ENCODE peak calls at places on chromosomes 12 and 14, in seven cellular contexts. O is neuronal stem cell, T is endodermal cell, F is astrocyte, R is heart right ventricle, K is SJSA1, Y is heart left ventricle. G is an unnamed sample.
A peak's percentile ranks its signal among the peaks of the same experiment; 100 is the strongest.

GRCh38 chr12:132294121-132295034 is 35.0 kb downstream of the GALNT9 start:
- DNase-seq in O (no peak), T (no peak), F (no peak), R (no peak), K (no peak), Y (peak; percentile 35), G (no peak)

GRCh38 chr14:35789651-35790050 is 19.4 kb downstream of the RALGAPA1 start:
- DNase-seq in O (no peak), T (no peak), F (peak; percentile 81), R (no peak), K (no peak), Y (no peak), G (no peak)

GRCh38 chr14:75428230-75429104 is 645 bp downstream of the JDP2 start:
- DNase-seq in O (no peak), T (peak; percentile 65), F (no peak), R (peak; percentile 45), K (no peak), Y (peak; percentile 80), G (peak; percentile 76)

GRCh38 chr12:30188602-30189326 is 405.0 kb upstream of the TMTC1 start:
- DNase-seq in O (no peak), T (no peak), F (no peak), R (peak; percentile 40), K (no peak), Y (no peak), G (no peak)

GRCh38 chr14:57287745-57288144 is 19.0 kb downstream of the AP5M1 start:
- DNase-seq in O (no peak), T (no peak), F (no peak), R (no peak), K (no peak), Y (no peak), G (no peak)

GRCh38 chr12:114480309-114481199 is 74.6 kb upstream of the TBX5 start:
- DNase-seq in O (no peak), T (peak; percentile 71), F (no peak), R (no peak), K (no peak), Y (no peak), G (no peak)

GRCh38 chr14:96231731-96232130 is 24.3 kb upstream of the BDKRB1 start:
- DNase-seq in O (no peak), T (no peak), F (no peak), R (no peak), K (peak; percentile 72), Y (no peak), G (no peak)

GRCh38 chr12:123398918-123399617 is 15.1 kb downstream of the KMT5A start:
- DNase-seq in O (no peak), T (no peak), F (no peak), R (no peak), K (no peak), Y (peak; percentile 70), G (no peak)

GRCh38 chr12:33180921-33181320 is 258.7 kb downstream of the SYT10 start:
- DNase-seq in O (no peak), T (no peak), F (peak; percentile 2), R (no peak), K (no peak), Y (no peak), G (no peak)

GRCh38 chr14:86055512-86055911 is 525.6 kb downstream of the FLRT2 start:
- DNase-seq in O (no peak), T (no peak), F (no peak), R (no peak), K (no peak), Y (no peak), G (no peak)

GRCh38 chr12:65977384-65977783 is 153.1 kb downstream of the HMGA2 start:
- DNase-seq in O (no peak), T (no peak), F (no peak), R (no peak), K (no peak), Y (no peak), G (no peak)

GRCh38 chr12:52543985-52544888 is 8.7 kb downstream of the KRT71 start:
- DNase-seq in O (no peak), T (peak; percentile 74), F (no peak), R (peak; percentile 11), K (no peak), Y (no peak), G (peak; percentile 68)

GRCh38 chr12:1565172-1565571 is 29.2 kb downstream of the FBXL14 start:
- DNase-seq in O (no peak), T (no peak), F (no peak), R (no peak), K (no peak), Y (no peak), G (no peak)

GRCh38 chr12:1560704-1561103 is 33.7 kb downstream of the FBXL14 start:
- DNase-seq in O (no peak), T (no peak), F (no peak), R (no peak), K (no peak), Y (no peak), G (no peak)

GRCh38 chr12:1553987-1554982 is 40.1 kb downstream of the FBXL14 start:
- DNase-seq in O (no peak), T (no peak), F (no peak), R (no peak), K (no peak), Y (no peak), G (no peak)

GRCh38 chr12:1562813-1563412 is 31.5 kb downstream of the FBXL14 start:
- DNase-seq in O (no peak), T (no peak), F (peak; percentile 33), R (no peak), K (no peak), Y (no peak), G (no peak)

DNA sequence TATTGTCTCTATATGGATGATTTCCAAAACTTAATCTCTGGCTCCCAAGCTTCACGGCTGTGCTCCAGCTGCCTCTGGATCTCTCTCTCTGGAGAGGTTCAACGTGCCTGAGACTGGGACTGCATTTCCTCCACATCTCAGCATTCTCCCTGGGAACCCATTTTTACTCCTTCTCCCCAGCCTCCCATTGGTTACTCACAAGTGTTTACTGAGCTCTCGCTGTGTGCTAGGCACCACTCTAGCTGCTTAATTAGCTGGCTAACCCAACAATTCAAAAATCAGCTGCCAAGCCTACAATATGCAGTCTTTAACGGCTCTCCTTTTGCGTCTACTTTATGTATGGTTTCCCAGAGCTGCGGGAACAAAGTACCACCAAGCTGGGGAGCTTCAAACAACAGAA is 34.7 kb downstream of the FBXL14 start:
- DNase-seq in O (no peak), T (peak; percentile 53), F (no peak), R (no peak), K (no peak), Y (no peak), G (no peak)
- H3K4me3 ChIP-seq in O (no peak overlapping the region), T (no peak overlapping the region), F (no peak overlapping the region), R (no peak overlapping the region), K (no peak overlapping the region), Y (no peak overlapping the region), G (no peak overlapping the region)

GRCh38 chr14:100864206-100864605 is 38.3 kb downstream of the MEG3 start:
- DNase-seq in O (no peak), T (no peak), F (no peak), R (no peak), K (no peak), Y (peak; percentile 20), G (no peak)
- H3K27ac ChIP-seq in O (no peak overlapping the region), T (no peak overlapping the region), F (no peak overlapping the region), R (no peak overlapping the region), K (no peak overlapping the region), Y (no peak overlapping the region), G (no peak overlapping the region)

DNA sequence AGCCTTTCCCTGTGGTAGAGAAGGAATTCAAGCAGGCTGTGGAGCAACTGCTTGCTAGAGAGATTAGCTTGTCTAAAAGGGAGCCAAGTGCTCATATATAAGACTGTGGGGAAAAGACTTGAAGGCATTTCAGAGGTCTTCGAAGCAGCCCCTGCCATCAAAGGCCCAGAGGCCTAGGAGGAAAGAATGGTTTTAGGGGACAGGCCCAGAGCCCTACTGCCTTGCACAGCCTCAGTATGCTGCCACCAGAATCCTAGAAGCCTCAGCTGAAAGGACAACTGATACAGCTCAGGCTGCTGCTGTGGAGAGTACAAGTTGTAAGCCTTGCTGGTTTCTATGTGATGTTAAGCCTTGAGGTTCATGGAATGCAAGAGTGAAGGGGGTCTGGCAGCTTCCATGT is 109.9 kb downstream of the DERA start:
- DNase-seq in O (no peak), T (no peak), F (no peak), R (no peak), K (no peak), Y (no peak), G (no peak)
- H3K4me1 ChIP-seq in O (no peaks in the 10 kb centered on the region), T (no peaks in the 10 kb centered on the region), F (no peaks in the 10 kb centered on the region), R (no peaks in the 10 kb centered on the region), K (no peaks in the 10 kb centered on the region), Y (no peaks in the 10 kb centered on the region), G (no peaks in the 10 kb centered on the region)

DNA sequence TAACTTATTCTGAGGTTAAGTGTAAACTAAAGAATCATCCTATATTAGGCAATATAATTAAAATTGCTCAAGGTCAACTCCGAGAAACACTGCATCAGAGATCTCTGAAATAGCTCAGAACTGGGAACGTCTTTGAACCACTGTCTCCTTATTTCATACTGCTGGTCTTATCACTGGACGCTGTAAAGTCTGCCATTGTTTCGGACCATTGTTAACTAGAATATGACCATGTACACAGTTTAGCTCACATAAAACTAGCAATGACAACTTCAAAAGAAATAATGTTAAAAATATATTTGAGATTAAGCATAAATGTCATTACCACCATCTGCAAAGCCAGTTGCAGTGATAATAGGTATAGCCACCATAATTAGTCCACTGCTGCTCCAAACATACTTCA is 2.9 kb downstream of the ABCD2 start:
- DNase-seq in O (no peak), T (no peak), F (no peak), R (no peak), K (no peak), Y (no peak), G (no peak)
- H3K4me3 ChIP-seq in O (no peak overlapping the region), T (no peak overlapping the region), F (no peak overlapping the region), R (peak overlapping the region; percentile 54), K (no peak overlapping the region), Y (peak overlapping the region; percentile 19), G (no peak overlapping the region)